ENCODE peak calls at places on chromosomes 13 and 19, in four cellular contexts. One of them, this sample, is unnamed.

GRCh38 chr13:110712081-110712848 is 1.2 kb upstream of the ING1 start:
- DNase-seq in K562: peak; percentile 81
- DNase-seq in GM12878: peak; percentile 82
- DNase-seq in IMR-90: peak; percentile 73
- DNase-seq in this sample: peak; percentile 82

GRCh38 chr13:100095498-100095897 is 6.6 kb downstream of the PCCA start:
- DNase-seq in K562: no peak
- DNase-seq in IMR-90: no peak
- DNase-seq in GM12878: no peak
- DNase-seq in this sample: no peak

GRCh38 chr19:42653841-42654240 is 59.1 kb upstream of the CEACAM8 start:
- DNase-seq in IMR-90: no peak
- DNase-seq in K562: no peak
- DNase-seq in GM12878: no peak
- DNase-seq in this sample: no peak

GRCh38 chr13:21074601-21075302 is 13.4 kb upstream of the LATS2 start:
- DNase-seq in K562: no peak
- DNase-seq in GM12878: no peak
- DNase-seq in IMR-90: no peak
- DNase-seq in this sample: peak; percentile 51

GRCh38 chr13:39967199-39967959 is 311.9 kb downstream of the COG6 start:
- DNase-seq in GM12878: no peak
- DNase-seq in IMR-90: no peak
- DNase-seq in K562: no peak
- DNase-seq in this sample: peak; percentile 48

GRCh38 chr13:30204564-30204963 is 102.8 kb downstream of the KATNAL1 start:
- DNase-seq in IMR-90: no peak
- DNase-seq in GM12878: no peak
- DNase-seq in K562: no peak
- DNase-seq in this sample: no peak

GRCh38 chr19:42198676-42199439 is 18.6 kb downstream of the DEDD2 start:
- DNase-seq in IMR-90: no peak
- DNase-seq in GM12878: peak; percentile 53
- DNase-seq in K562: no peak
- DNase-seq in this sample: no peak

GRCh38 chr13:48580886-48581285 is 48.0 kb upstream of the RCBTB2 start:
- DNase-seq in GM12878: no peak
- DNase-seq in K562: no peak
- DNase-seq in IMR-90: no peak
- DNase-seq in this sample: no peak

GRCh38 chr13:111249637-111250360 is 70.6 kb upstream of the TEX29 start:
- DNase-seq in IMR-90: no peak
- DNase-seq in K562: no peak
- DNase-seq in GM12878: no peak
- DNase-seq in this sample: no peak

GRCh38 chr19:4360641-4361151 is 17.3 kb downstream of the MPND start:
- DNase-seq in IMR-90: no peak
- DNase-seq in GM12878: no peak
- DNase-seq in K562: no peak
- DNase-seq in this sample: no peak

GRCh38 chr19:38634757-38635482 is 12.5 kb upstream of the ACTN4 start:
- DNase-seq in GM12878: peak; percentile 32
- DNase-seq in IMR-90: peak; percentile 54
- DNase-seq in K562: peak; percentile 76
- DNase-seq in this sample: peak; percentile 64

GRCh38 chr19:48926909-48927308 is 6.6 kb upstream of the DHDH start:
- DNase-seq in K562: peak; percentile 47
- DNase-seq in GM12878: no peak
- DNase-seq in IMR-90: peak; percentile 99
- DNase-seq in this sample: peak; percentile 82

GRCh38 chr13:101493541-101493940 is 41.1 kb downstream of the ITGBL1 start:
- DNase-seq in K562: no peak
- DNase-seq in IMR-90: no peak
- DNase-seq in GM12878: no peak
- DNase-seq in this sample: no peak

GRCh38 chr19:13060964-13061927 is 41.4 kb downstream of the LYL1 start:
- DNase-seq in IMR-90: peak; percentile 69
- DNase-seq in GM12878: peak; percentile 11
- DNase-seq in K562: peak; percentile 88
- DNase-seq in this sample: peak; percentile 79

GRCh38 chr13:74770361-74770760 is 636.2 kb upstream of the KLF12 start:
- DNase-seq in GM12878: no peak
- DNase-seq in IMR-90: peak; percentile 94
- DNase-seq in K562: no peak
- DNase-seq in this sample: no peak

GRCh38 chr19:46040952-46041500 is at the start of gene IGFL4:
- DNase-seq in IMR-90: no peak
- DNase-seq in K562: no peak
- DNase-seq in GM12878: no peak
- DNase-seq in this sample: no peak

GRCh38 chr19:58571575-58571947 is 1.6 kb downstream of the MZF1 start:
- DNase-seq in IMR-90: no peak
- DNase-seq in K562: no peak
- DNase-seq in GM12878: no peak
- DNase-seq in this sample: no peak

GRCh38 chr13:32737679-32738078 is 151.4 kb downstream of the PDS5B start:
- DNase-seq in K562: no peak
- DNase-seq in IMR-90: no peak
- DNase-seq in GM12878: no peak
- DNase-seq in this sample: no peak
- H3K9ac ChIP-seq in K562: no peak overlapping the region
- H3K9ac ChIP-seq in IMR-90: no peak overlapping the region
- H3K9ac ChIP-seq in GM12878: peak overlapping the region; percentile 67
- H3K9ac ChIP-seq in this sample: peak overlapping the region; percentile 75

GRCh38 chr13:107964356-107964755 is 251.0 kb downstream of the LIG4 start:
- DNase-seq in K562: no peak
- DNase-seq in GM12878: no peak
- DNase-seq in IMR-90: no peak
- DNase-seq in this sample: no peak
- TF ChIP-seq FOS in K562: no peak
- TF ChIP-seq FOS in GM12878: no peak
- TF ChIP-seq FOS in IMR-90: no peak
- TF ChIP-seq FOS in this sample: no peak

DNA sequence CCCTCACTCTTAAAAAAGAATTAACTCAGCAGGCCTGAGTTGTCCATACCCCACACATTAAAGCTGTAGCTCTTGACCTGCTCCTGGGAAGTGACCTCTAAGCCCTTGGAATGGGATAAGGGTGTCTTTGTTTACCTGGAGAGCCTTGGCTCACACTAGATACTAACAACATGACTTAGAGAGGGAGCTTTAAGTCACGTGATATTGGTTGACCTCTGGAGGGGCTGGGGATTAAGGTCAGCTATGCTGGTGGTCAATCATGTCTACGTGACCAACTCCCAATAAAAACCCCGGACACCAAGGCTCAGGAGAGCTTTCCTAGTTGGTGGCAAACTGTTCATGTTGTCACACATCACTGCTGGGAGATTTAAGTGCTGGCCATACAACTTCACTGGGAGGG is 2.9 kb downstream of the NWD1 start:
- DNase-seq in GM12878: no peak
- DNase-seq in K562: no peak
- DNase-seq in IMR-90: no peak
- DNase-seq in this sample: no peak
- H3K9ac ChIP-seq in GM12878: no peak overlapping the region
- H3K9ac ChIP-seq in K562: no peak overlapping the region
- H3K9ac ChIP-seq in IMR-90: no peak overlapping the region
- H3K9ac ChIP-seq in this sample: no peak overlapping the region

DNA sequence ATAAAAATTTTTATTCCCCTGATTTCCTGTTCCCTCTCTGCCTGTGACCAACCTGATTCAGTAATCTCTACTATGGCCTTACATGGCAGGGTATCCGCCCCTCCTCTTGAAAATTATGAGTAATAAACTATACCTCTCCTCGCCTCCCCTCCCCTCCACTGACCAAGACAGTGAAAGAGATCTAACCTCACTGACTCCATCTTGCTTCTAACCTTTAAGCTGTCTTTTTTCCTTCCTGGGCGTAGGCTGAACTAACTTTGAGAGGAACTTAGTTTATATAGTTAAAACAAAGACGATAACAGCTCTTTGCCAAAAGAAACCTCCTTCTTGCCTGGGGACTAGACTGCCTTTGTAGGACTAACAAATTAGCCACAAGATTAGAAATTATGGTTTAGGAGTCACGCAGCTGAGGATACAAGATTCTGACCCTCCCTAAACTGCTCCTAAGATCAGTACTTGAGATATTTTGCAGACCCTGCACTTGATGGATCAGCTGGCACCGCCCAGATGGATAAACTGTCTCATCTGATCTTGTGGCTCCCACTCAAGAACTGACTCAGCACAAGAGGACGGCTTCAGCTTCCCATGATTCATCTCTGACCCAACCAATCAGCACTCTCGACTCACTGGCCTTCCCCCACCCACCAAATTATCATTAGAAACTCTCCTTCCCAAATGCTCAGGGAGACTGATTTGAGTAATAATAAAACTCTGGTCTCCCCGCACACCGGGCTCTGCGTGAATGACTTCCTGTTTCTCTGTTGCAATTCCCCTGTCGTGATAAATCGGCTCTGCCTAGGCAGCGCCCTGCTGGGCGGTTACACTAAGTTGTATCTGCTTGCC is 187.1 kb downstream of the TDRD3 start:
- DNase-seq in GM12878: no peak
- DNase-seq in IMR-90: peak; percentile 73
- DNase-seq in K562: peak; percentile 14
- DNase-seq in this sample: no peak
- TF ChIP-seq FOS in GM12878: no peak
- TF ChIP-seq FOS in IMR-90: no peak
- TF ChIP-seq FOS in K562: no peak
- TF ChIP-seq FOS in this sample: no peak